ENCODE peak calls at places on chromosomes 12 and 14, in seven cellular contexts. D is MCF 10A, O is cardiac muscle cell, Q is CD14-positive monocyte, I is astrocyte of the cerebellum, J is mammary epithelial cell, R is mucosa of descending colon. G is an unnamed sample.

GRCh38 chr12:124233846-124234620 is 60.9 kb upstream of the RFLNA start:
- DNase-seq in J (peak; percentile 83), I (no peak), Q (no peak), D (peak; percentile 16), R (no peak), O (no peak), G (no peak)

GRCh38 chr12:122449317-122449716 is 26.8 kb upstream of the CLIP1 start:
- DNase-seq in Q (no peak), D (peak; percentile 90), O (no peak), R (no peak), I (peak; percentile 29), J (peak; percentile 92), G (no peak)

GRCh38 chr14:56247495-56248087 is 129.4 kb downstream of the PELI2 start:
- DNase-seq in R (no peak), J (no peak), Q (no peak), O (no peak), I (no peak), D (peak; percentile 41), G (no peak)

GRCh38 chr12:76455582-76456345 is 103.8 kb downstream of the OSBPL8 start:
- DNase-seq in R (no peak), Q (no peak), J (peak; percentile 89), D (peak; percentile 87), I (peak; percentile 86), O (peak; percentile 60), G (peak; percentile 6)

GRCh38 chr14:100473249-100473648 is 114.0 kb downstream of the BEGAIN start:
- DNase-seq in I (no peak), Q (no peak), D (no peak), R (no peak), J (no peak), O (no peak), G (no peak)

GRCh38 chr12:120820885-120821510 is 83.2 kb downstream of the SPPL3 start:
- DNase-seq in I (no peak), R (peak; percentile 35), J (no peak), Q (no peak), O (no peak), D (no peak), G (no peak)

GRCh38 chr12:109191621-109192250 is 75.3 kb downstream of the ACACB start:
- DNase-seq in R (no peak), D (peak; percentile 38), O (no peak), J (peak; percentile 68), I (no peak), Q (no peak), G (no peak)

GRCh38 chr14:93132472-93133065 is 16.8 kb upstream of the ITPK1 start:
- DNase-seq in I (no peak), Q (no peak), D (peak; percentile 54), J (no peak), O (peak; percentile 75), R (no peak), G (peak; percentile 31)

GRCh38 chr14:38107216-38107631 is 100.5 kb upstream of the SSTR1 start:
- DNase-seq in O (no peak), Q (no peak), D (no peak), I (no peak), R (no peak), J (no peak), G (no peak)

GRCh38 chr14:53306267-53306721 is 153.2 kb upstream of the DDHD1 start:
- DNase-seq in O (peak; percentile 59), I (peak; percentile 93), R (peak; percentile 33), D (peak; percentile 66), J (no peak), Q (no peak), G (peak; percentile 42)

GRCh38 chr14:31243860-31244259 is 36.3 kb upstream of the HECTD1 start:
- DNase-seq in D (peak; percentile 93), J (peak; percentile 97), I (no peak), R (peak; percentile 61), Q (no peak), O (no peak), G (no peak)

GRCh38 chr12:47769234-47770085 is 3.6 kb upstream of the SLC48A1 start:
- DNase-seq in Q (no peak), O (no peak), J (no peak), D (no peak), R (no peak), I (no peak), G (no peak)

GRCh38 chr12:92719674-92720073 is 16.9 kb downstream of the PLEKHG7 start:
- DNase-seq in D (no peak), I (no peak), Q (no peak), J (no peak), O (no peak), R (no peak), G (no peak)

GRCh38 chr14:75291331-75291730 is 12.7 kb downstream of the FOS start:
- DNase-seq in R (no peak), I (no peak), Q (no peak), O (no peak), J (no peak), D (no peak), G (no peak)

GRCh38 chr14:100471451-100472093 is 115.6 kb downstream of the BEGAIN start:
- DNase-seq in D (no peak), O (no peak), I (no peak), J (no peak), R (no peak), Q (no peak), G (no peak)

GRCh38 chr12:119153477-119154434 is 25.0 kb upstream of the HSPB8 start:
- DNase-seq in O (peak; percentile 78), R (peak; percentile 42), I (no peak), Q (no peak), J (no peak), D (no peak), G (peak; percentile 82)

GRCh38 chr12:109542876-109543275 is 30.4 kb downstream of the MMAB start:
- DNase-seq in J (no peak), R (no peak), O (no peak), I (no peak), Q (no peak), D (no peak), G (no peak)

GRCh38 chr12:80707830-80708534 is 548 bp downstream of the MYF6 start:
- DNase-seq in D (no peak), Q (no peak), O (no peak), J (no peak), I (no peak), R (no peak), G (peak; percentile 49)

GRCh38 chr12:92424338-92424737 is 278.5 kb upstream of the PLEKHG7 start:
- DNase-seq in O (no peak), D (peak; percentile 47), J (peak; percentile 9), R (no peak), Q (no peak), I (no peak), G (no peak)

GRCh38 chr12:46908236-46908935 is 82.6 kb upstream of the SLC38A4 start:
- DNase-seq in D (peak; percentile 73), O (no peak), I (no peak), Q (no peak), J (peak; percentile 88), R (no peak), G (no peak)

GRCh38 chr14:61491876-61492440 is 170.6 kb downstream of the PRKCH start:
- DNase-seq in J (no peak), I (no peak), Q (peak; percentile 83), D (no peak), O (no peak), R (no peak), G (no peak)

GRCh38 chr14:61492474-61492873 is 171.1 kb downstream of the PRKCH start:
- DNase-seq in R (no peak), O (no peak), D (no peak), I (no peak), J (no peak), Q (no peak), G (no peak)

GRCh38 chr14:61489932-61490331 is 168.6 kb downstream of the PRKCH start:
- DNase-seq in R (no peak), I (no peak), O (no peak), Q (peak; percentile 96), D (peak; percentile 91), J (no peak), G (no peak)

GRCh38 chr14:61489527-61489926 is 168.1 kb downstream of the PRKCH start:
- DNase-seq in I (no peak), J (no peak), R (no peak), O (no peak), Q (no peak), D (no peak), G (no peak)

DNA sequence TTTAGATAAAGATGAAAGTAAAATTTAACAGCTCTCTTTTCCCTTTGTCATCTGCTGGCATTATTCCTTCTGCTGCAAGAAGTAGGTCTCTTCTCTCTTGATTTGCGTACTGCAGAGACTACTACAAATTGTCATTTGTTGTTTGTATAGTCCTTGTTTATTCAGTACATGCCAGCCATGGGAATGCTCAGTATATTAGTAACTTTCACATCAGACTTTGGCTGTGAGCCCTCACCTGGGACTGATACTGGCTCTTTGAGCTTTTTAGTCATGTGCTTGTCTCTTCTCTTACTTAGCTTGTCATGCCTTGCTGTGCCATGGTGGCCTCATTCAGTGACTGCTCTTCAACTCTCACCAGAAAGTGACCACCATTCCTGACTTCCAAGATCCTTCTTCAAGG is 169.8 kb downstream of the PRKCH start:
- DNase-seq in D (peak; percentile 53), Q (no peak), I (no peak), J (no peak), R (no peak), O (no peak), G (no peak)
- TF ChIP-seq CTCF in D (no peak), Q (no peak), I (no peak), J (no peak), R (no peak), O (no peak), G (no peak)

DNA sequence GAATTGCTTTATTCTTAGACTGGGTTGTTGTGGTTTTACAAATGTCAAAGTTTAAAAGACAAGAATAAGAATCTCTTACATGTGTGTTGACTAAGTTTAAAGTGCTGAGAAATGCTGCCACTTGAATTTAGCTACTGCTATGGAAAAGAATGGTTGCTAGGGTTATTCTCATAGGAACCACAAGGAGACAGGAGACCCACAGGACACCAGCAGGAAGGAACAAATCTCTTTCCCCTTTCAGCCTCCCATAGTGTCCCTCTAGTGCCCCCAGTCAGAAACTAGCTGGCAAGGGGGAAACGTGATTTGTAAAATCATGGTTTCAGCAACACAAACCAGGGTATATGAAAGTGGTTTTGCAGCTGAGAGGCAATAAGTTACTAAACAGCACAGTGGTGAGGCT is 102.7 kb downstream of the ST8SIA1 start:
- DNase-seq in I (no peak), R (no peak), Q (no peak), J (no peak), D (peak; percentile 18), O (no peak), G (no peak)
- TF ChIP-seq CTCF in I (no peak), R (no peak), Q (no peak), J (peak; percentile 8), D (no peak), O (peak; percentile 31), G (no peak)

DNA sequence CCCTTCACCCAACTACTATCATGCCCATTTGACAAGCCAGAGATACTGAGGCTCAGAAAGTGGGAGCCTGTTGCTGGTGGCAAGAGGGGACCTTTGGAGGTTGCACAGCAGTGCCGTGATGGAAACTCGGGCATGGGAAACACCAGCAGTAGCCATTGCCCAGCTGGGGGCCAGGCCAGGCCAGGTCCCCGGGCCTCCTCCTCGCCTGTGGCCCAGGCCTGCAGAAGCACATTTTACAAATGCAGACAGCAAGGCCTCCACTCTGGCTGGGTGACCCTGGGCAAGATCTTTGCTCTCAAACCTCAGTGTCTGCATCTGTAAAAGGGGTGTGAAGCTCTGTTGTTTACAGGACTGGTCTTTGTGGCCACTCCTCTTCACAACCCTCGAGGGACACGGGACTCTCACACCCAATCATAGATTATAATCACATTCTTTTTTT is 4.5 kb upstream of the SH2B3 start:
- DNase-seq in D (no peak), I (no peak), R (no peak), J (no peak), O (no peak), Q (no peak), G (no peak)
- TF ChIP-seq CTCF in D (no peak), I (no peak), R (no peak), J (no peak), O (no peak), Q (no peak), G (no peak)

GRCh38 chr14:68285421-68286179 is 466.0 kb downstream of the RAD51B start:
- DNase-seq in R (no peak), D (no peak), O (no peak), J (no peak), Q (peak; percentile 52), I (no peak), G (no peak)
- TF ChIP-seq CTCF in R (no peak), D (no peak), O (no peak), J (no peak), Q (no peak), I (no peak), G (no peak)

G was measured in endothelial cell.